ENCODE peak calls at places on chromosome 11, in six cellular contexts. N is tibial artery, I is body of pancreas, R is left ventricle myocardium inferior, J is fibroblast of lung, K is psoas muscle. Z is an unnamed sample.

GRCh38 chr11:65041206-65042035 is at the start of gene SAC3D1:
- DNase-seq in N (peak; percentile 37), K (no peak), I (peak; percentile 63), J (peak; percentile 63), R (no peak), Z (no peak)

GRCh38 chr11:131652231-131652630 is 281.8 kb downstream of the NTM start:
- DNase-seq in R (no peak), I (no peak), J (no peak), N (no peak), K (no peak), Z (no peak)

GRCh38 chr11:22774716-22775115 is 54.9 kb downstream of the SVIP start:
- DNase-seq in K (no peak), J (no peak), R (no peak), I (no peak), N (no peak), Z (no peak)

GRCh38 chr11:22875869-22876473 is 15.7 kb upstream of the CCDC179 start:
- DNase-seq in K (peak; percentile 11), J (peak; percentile 75), I (peak; percentile 80), N (peak; percentile 62), R (no peak), Z (peak; percentile 71)

GRCh38 chr11:68125164-68125563 is 4.0 kb upstream of the CHKA start:
- DNase-seq in R (no peak), I (no peak), J (no peak), K (no peak), N (no peak), Z (no peak)

GRCh38 chr11:68012843-68013610 is 2.9 kb downstream of the ALDH3B1 start:
- DNase-seq in J (peak; percentile 98), N (peak; percentile 54), R (no peak), I (peak; percentile 78), K (no peak), Z (no peak)

GRCh38 chr11:57467508-57468157 is 7.3 kb downstream of the RTN4RL2 start:
- DNase-seq in K (no peak), R (no peak), N (no peak), I (no peak), J (no peak), Z (no peak)

GRCh38 chr11:504053-504993 is 2.7 kb downstream of the RNH1 start:
- DNase-seq in I (no peak), K (peak; percentile 52), R (peak; percentile 53), N (peak; percentile 65), J (peak; percentile 52), Z (peak; percentile 55)

GRCh38 chr11:121095561-121095960 is 5.5 kb upstream of the TECTA start:
- DNase-seq in I (no peak), J (no peak), R (no peak), K (no peak), N (no peak), Z (no peak)

GRCh38 chr11:114551060-114551459 is 8.6 kb downstream of the NXPE1 start:
- DNase-seq in J (no peak), N (no peak), R (no peak), K (no peak), I (no peak), Z (no peak)

GRCh38 chr11:35316161-35316560 is 103.2 kb downstream of the SLC1A2 start:
- DNase-seq in K (no peak), N (no peak), I (no peak), J (peak; percentile 91), R (no peak), Z (no peak)

GRCh38 chr11:15327786-15328231 is 213.1 kb downstream of the INSC start:
- DNase-seq in I (peak; percentile 62), N (peak; percentile 23), K (peak; percentile 25), R (peak; percentile 33), J (peak; percentile 25), Z (peak; percentile 59)

GRCh38 chr11:130580372-130580771 is 131.9 kb downstream of the ADAMTS15 start:
- DNase-seq in J (peak; percentile 99), N (no peak), K (no peak), I (no peak), R (peak; percentile 53), Z (no peak)

GRCh38 chr11:71355266-71355665 is 92.9 kb downstream of the DHCR7 start:
- DNase-seq in K (no peak), I (no peak), N (no peak), R (no peak), J (peak; percentile 13), Z (no peak)

GRCh38 chr11:108959124-108959761 is 294.4 kb downstream of the DDX10 start:
- DNase-seq in I (no peak), N (no peak), R (no peak), K (no peak), J (peak; percentile 41), Z (no peak)

GRCh38 chr11:120168960-120169681 is 31.2 kb upstream of the TRIM29 start:
- DNase-seq in N (no peak), R (peak; percentile 61), J (peak; percentile 49), I (peak; percentile 67), K (peak; percentile 73), Z (peak; percentile 72)

GRCh38 chr11:44585421-44585820 is 20.0 kb downstream of the CD82 start:
- DNase-seq in J (no peak), N (no peak), K (no peak), R (no peak), I (no peak), Z (no peak)

GRCh38 chr11:46520971-46521745 is 72.7 kb downstream of the AMBRA1 start:
- DNase-seq in N (no peak), R (no peak), K (no peak), J (peak; percentile 87), I (no peak), Z (no peak)

GRCh38 chr11:28697920-28698827 is 590.0 kb downstream of the METTL15 start:
- DNase-seq in N (peak; percentile 41), J (peak; percentile 30), K (peak; percentile 28), I (peak; percentile 47), R (peak; percentile 38), Z (peak; percentile 19)

GRCh38 chr11:45021692-45022130 is 71.0 kb upstream of the TP53I11 start:
- DNase-seq in I (peak; percentile 50), J (peak; percentile 69), N (peak; percentile 89), K (peak; percentile 88), R (peak; percentile 84), Z (no peak)

GRCh38 chr11:42175203-42175602 is 715.8 kb upstream of the LRRC4C start:
- DNase-seq in R (no peak), I (no peak), N (no peak), J (peak; percentile 95), K (no peak), Z (no peak)

GRCh38 chr11:58575377-58576020 is at the start of gene LPXN:
- DNase-seq in R (no peak), N (no peak), K (no peak), J (peak; percentile 82), I (no peak), Z (no peak)

GRCh38 chr11:1771700-1772099 is 8.0 kb upstream of the CTSD start:
- DNase-seq in N (no peak), K (no peak), I (peak; percentile 6), J (peak; percentile 52), R (no peak), Z (no peak)

GRCh38 chr11:396948-397548 is 3.0 kb downstream of the PKP3 start:
- DNase-seq in R (peak; percentile 71), I (peak; percentile 52), K (peak; percentile 53), J (peak; percentile 71), N (no peak), Z (no peak)

GRCh38 chr11:100799445-100799844 is 112.4 kb downstream of the ARHGAP42 start:
- DNase-seq in I (no peak), J (no peak), R (no peak), N (no peak), K (no peak), Z (no peak)

GRCh38 chr11:88280673-88281316 is 56.7 kb downstream of the CTSC start:
- DNase-seq in N (no peak), J (peak; percentile 46), K (no peak), R (no peak), I (peak; percentile 31), Z (peak; percentile 34)

GRCh38 chr11:67289651-67290479 is 762 bp downstream of the ANKRD13D start:
- DNase-seq in N (no peak), K (peak; percentile 40), J (no peak), I (no peak), R (peak; percentile 35), Z (no peak)

GRCh38 chr11:75703709-75704237 is 13.9 kb upstream of the MOGAT2 start:
- DNase-seq in I (no peak), N (no peak), J (no peak), K (no peak), R (no peak), Z (no peak)

GRCh38 chr11:32184057-32185055 is 93.5 kb downstream of the RCN1 start:
- DNase-seq in J (no peak), N (no peak), R (no peak), I (no peak), K (no peak), Z (no peak)

GRCh38 chr11:64929625-64930024 is 5.1 kb downstream of the PPP2R5B start:
- DNase-seq in K (no peak), R (no peak), N (no peak), J (no peak), I (no peak), Z (no peak)

GRCh38 chr11:82216927-82217570 is 516.6 kb downstream of the FAM181B start:
- DNase-seq in I (no peak), J (no peak), N (no peak), K (no peak), R (no peak), Z (no peak)
- H3K27ac ChIP-seq in I (no peak overlapping the region), J (no peak overlapping the region), N (no peak overlapping the region), K (no peak overlapping the region), R (no peak overlapping the region), Z (no peak overlapping the region)

GRCh38 chr11:122814401-122814800 is 23.9 kb upstream of the CRTAM start:
- DNase-seq in K (no peak), I (no peak), N (no peak), J (no peak), R (no peak), Z (no peak)
- TF ChIP-seq CTCF in K (no peak), I (no peak), N (no peak), J (no peak), R (no peak), Z (no peak)

DNA sequence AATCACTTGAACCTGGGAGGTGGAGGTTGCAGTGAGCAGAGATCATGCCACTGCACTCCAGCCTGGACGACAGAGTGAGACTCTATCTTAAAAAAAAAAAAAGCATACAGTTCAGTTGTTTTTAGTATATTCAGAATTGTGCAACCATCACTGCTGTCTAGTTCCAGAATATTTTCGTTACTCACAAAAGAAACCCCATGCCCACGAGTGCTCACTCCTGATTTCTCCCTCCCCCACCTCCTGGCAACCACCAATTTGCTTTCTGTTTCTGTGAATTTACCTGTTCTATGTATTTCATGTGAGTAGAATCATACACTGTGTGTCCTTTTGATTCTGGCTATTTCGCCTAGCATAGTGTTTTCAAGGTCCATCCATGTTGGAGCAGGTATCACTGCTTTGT is 24.8 kb downstream of the PTPRJ start:
- DNase-seq in K (no peak), N (no peak), I (no peak), R (no peak), J (no peak), Z (no peak)
- H3K4me3 ChIP-seq in K (no peak overlapping the region), N (no peak overlapping the region), I (no peak overlapping the region), R (no peak overlapping the region), J (no peak overlapping the region), Z (no peak overlapping the region)

GRCh38 chr11:40819230-40819629 is 640.2 kb downstream of the LRRC4C start:
- DNase-seq in J (no peak), I (no peak), R (no peak), N (no peak), K (no peak), Z (no peak)

DNA sequence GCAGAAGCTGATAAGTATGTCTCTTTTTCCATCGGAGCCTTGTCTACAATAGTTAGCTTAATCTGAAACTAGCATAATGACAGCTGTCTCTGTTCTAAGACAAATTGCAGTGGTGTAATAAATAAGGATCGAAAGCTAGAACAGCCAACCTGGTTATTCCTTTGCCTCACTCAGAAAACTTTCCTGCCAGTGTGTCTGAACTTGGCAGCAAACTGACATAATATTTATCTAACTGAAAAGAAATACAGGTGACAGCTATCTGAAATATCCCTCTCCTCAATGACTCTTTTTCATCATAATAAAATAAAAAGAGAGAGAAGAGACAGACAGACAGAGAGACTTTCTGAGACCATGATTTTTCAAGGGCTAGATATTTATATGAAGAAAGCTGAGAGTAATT is 642.5 kb downstream of the LRRC4C start:
- DNase-seq in N (no peak), J (no peak), I (no peak), K (no peak), R (no peak), Z (no peak)
- H3K27ac ChIP-seq in N (no peak overlapping the region), J (no peak overlapping the region), I (no peak overlapping the region), K (no peak overlapping the region), R (no peak overlapping the region), Z (no peak overlapping the region)

Z was measured in prostate gland.